ENCODE peak calls at places on chromosomes 2 and 18, in nine cellular contexts. One of them, this sample, is unnamed.

GRCh38 chr2:231356474-231356849 is 39.0 kb upstream of the B3GNT7 start:
- DNase-seq in cardiac muscle cell: peak; percentile 16
- DNase-seq in HepG2: no peak
- DNase-seq in tibial nerve: no peak
- DNase-seq in heart right ventricle: no peak
- DNase-seq in pancreas: peak; percentile 28
- DNase-seq in lower lobe of right lung: no peak
- DNase-seq in testis: no peak
- DNase-seq in HCT116: no peak
- DNase-seq in this sample: no peak

GRCh38 chr2:220259656-220260055 is 632.2 kb downstream of the SLC4A3 start:
- DNase-seq in cardiac muscle cell: no peak
- DNase-seq in tibial nerve: no peak
- DNase-seq in heart right ventricle: no peak
- DNase-seq in HepG2: no peak
- DNase-seq in pancreas: no peak
- DNase-seq in HCT116: no peak
- DNase-seq in lower lobe of right lung: no peak
- DNase-seq in testis: no peak
- DNase-seq in this sample: no peak

GRCh38 chr2:188645982-188646381 is 328.2 kb upstream of the COL3A1 start:
- DNase-seq in cardiac muscle cell: peak; percentile 27
- DNase-seq in heart right ventricle: no peak
- DNase-seq in testis: no peak
- DNase-seq in HCT116: no peak
- DNase-seq in lower lobe of right lung: no peak
- DNase-seq in tibial nerve: no peak
- DNase-seq in pancreas: no peak
- DNase-seq in HepG2: no peak
- DNase-seq in this sample: no peak

GRCh38 chr18:7980136-7980535 is 413.0 kb downstream of the PTPRM start:
- DNase-seq in heart right ventricle: no peak
- DNase-seq in HepG2: peak; percentile 5
- DNase-seq in pancreas: no peak
- DNase-seq in lower lobe of right lung: no peak
- DNase-seq in testis: no peak
- DNase-seq in cardiac muscle cell: no peak
- DNase-seq in tibial nerve: no peak
- DNase-seq in HCT116: peak; percentile 8
- DNase-seq in this sample: no peak

GRCh38 chr2:238243496-238244076 is 3.7 kb upstream of the HES6 start:
- DNase-seq in tibial nerve: no peak
- DNase-seq in cardiac muscle cell: no peak
- DNase-seq in testis: no peak
- DNase-seq in heart right ventricle: no peak
- DNase-seq in HepG2: no peak
- DNase-seq in HCT116: no peak
- DNase-seq in lower lobe of right lung: no peak
- DNase-seq in pancreas: no peak
- DNase-seq in this sample: no peak

GRCh38 chr2:61770746-61771145 is 83.1 kb downstream of the FAM161A start:
- DNase-seq in HepG2: no peak
- DNase-seq in testis: no peak
- DNase-seq in lower lobe of right lung: no peak
- DNase-seq in HCT116: peak; percentile 40
- DNase-seq in cardiac muscle cell: no peak
- DNase-seq in heart right ventricle: no peak
- DNase-seq in pancreas: no peak
- DNase-seq in tibial nerve: no peak
- DNase-seq in this sample: no peak

GRCh38 chr2:235439959-235440662 is 53.7 kb upstream of the AGAP1 start:
- DNase-seq in HCT116: no peak
- DNase-seq in testis: no peak
- DNase-seq in heart right ventricle: no peak
- DNase-seq in lower lobe of right lung: no peak
- DNase-seq in cardiac muscle cell: no peak
- DNase-seq in HepG2: no peak
- DNase-seq in tibial nerve: no peak
- DNase-seq in pancreas: no peak
- DNase-seq in this sample: no peak

GRCh38 chr18:48838921-48839818 is 111.6 kb downstream of the SMAD7 start:
- DNase-seq in HepG2: no peak
- DNase-seq in cardiac muscle cell: peak; percentile 54
- DNase-seq in lower lobe of right lung: peak; percentile 43
- DNase-seq in HCT116: no peak
- DNase-seq in pancreas: no peak
- DNase-seq in heart right ventricle: no peak
- DNase-seq in tibial nerve: no peak
- DNase-seq in testis: no peak
- DNase-seq in this sample: no peak

GRCh38 chr2:230661072-230661957 is 51.3 kb upstream of the CAB39 start:
- DNase-seq in lower lobe of right lung: no peak
- DNase-seq in heart right ventricle: no peak
- DNase-seq in testis: no peak
- DNase-seq in tibial nerve: no peak
- DNase-seq in pancreas: no peak
- DNase-seq in HCT116: no peak
- DNase-seq in cardiac muscle cell: no peak
- DNase-seq in HepG2: no peak
- DNase-seq in this sample: no peak

GRCh38 chr2:29317077-29317517 is 201.9 kb downstream of the CLIP4 start:
- DNase-seq in tibial nerve: no peak
- DNase-seq in HCT116: no peak
- DNase-seq in HepG2: no peak
- DNase-seq in testis: no peak
- DNase-seq in cardiac muscle cell: peak; percentile 76
- DNase-seq in lower lobe of right lung: no peak
- DNase-seq in pancreas: peak; percentile 19
- DNase-seq in heart right ventricle: peak; percentile 14
- DNase-seq in this sample: no peak

GRCh38 chr2:39492095-39492590 is 55.1 kb upstream of the MAP4K3 start:
- DNase-seq in pancreas: no peak
- DNase-seq in lower lobe of right lung: no peak
- DNase-seq in HCT116: no peak
- DNase-seq in testis: no peak
- DNase-seq in HepG2: peak; percentile 94
- DNase-seq in tibial nerve: no peak
- DNase-seq in cardiac muscle cell: peak; percentile 95
- DNase-seq in heart right ventricle: no peak
- DNase-seq in this sample: peak; percentile 23

GRCh38 chr2:182038579-182038978 is 52.9 kb downstream of the PPP1R1C start:
- DNase-seq in HCT116: peak; percentile 55
- DNase-seq in HepG2: no peak
- DNase-seq in pancreas: no peak
- DNase-seq in tibial nerve: no peak
- DNase-seq in cardiac muscle cell: no peak
- DNase-seq in heart right ventricle: no peak
- DNase-seq in testis: no peak
- DNase-seq in lower lobe of right lung: no peak
- DNase-seq in this sample: no peak

GRCh38 chr18:59039449-59039848 is 100.2 kb upstream of the SEC11C start:
- DNase-seq in heart right ventricle: no peak
- DNase-seq in cardiac muscle cell: no peak
- DNase-seq in testis: no peak
- DNase-seq in HepG2: no peak
- DNase-seq in lower lobe of right lung: no peak
- DNase-seq in HCT116: no peak
- DNase-seq in tibial nerve: no peak
- DNase-seq in pancreas: no peak
- DNase-seq in this sample: no peak

GRCh38 chr18:26301681-26302080 is 75.4 kb downstream of the TAF4B start:
- DNase-seq in lower lobe of right lung: no peak
- DNase-seq in testis: no peak
- DNase-seq in pancreas: no peak
- DNase-seq in HepG2: no peak
- DNase-seq in cardiac muscle cell: peak; percentile 61
- DNase-seq in tibial nerve: no peak
- DNase-seq in heart right ventricle: no peak
- DNase-seq in HCT116: no peak
- DNase-seq in this sample: no peak

GRCh38 chr2:26010943-26011342 is 22.9 kb upstream of the RAB10 start:
- DNase-seq in HepG2: no peak
- DNase-seq in heart right ventricle: no peak
- DNase-seq in testis: no peak
- DNase-seq in cardiac muscle cell: no peak
- DNase-seq in HCT116: no peak
- DNase-seq in pancreas: no peak
- DNase-seq in tibial nerve: no peak
- DNase-seq in lower lobe of right lung: no peak
- DNase-seq in this sample: no peak
- TF ChIP-seq CTCF in HepG2: peak; percentile 27
- TF ChIP-seq CTCF in heart right ventricle: no peak
- TF ChIP-seq CTCF in testis: no peak
- TF ChIP-seq CTCF in cardiac muscle cell: no peak
- TF ChIP-seq CTCF in HCT116: peak; percentile 29
- TF ChIP-seq CTCF in pancreas: no peak
- TF ChIP-seq CTCF in tibial nerve: no peak
- TF ChIP-seq CTCF in lower lobe of right lung: no peak
- TF ChIP-seq CTCF in this sample: no peak

GRCh38 chr18:13895505-13896033 is 19.8 kb downstream of the MC2R start:
- DNase-seq in HepG2: no peak
- DNase-seq in pancreas: no peak
- DNase-seq in cardiac muscle cell: no peak
- DNase-seq in HCT116: no peak
- DNase-seq in lower lobe of right lung: no peak
- DNase-seq in testis: no peak
- DNase-seq in tibial nerve: no peak
- DNase-seq in heart right ventricle: no peak
- DNase-seq in this sample: no peak
- H3K4me1 ChIP-seq in HepG2: no peaks in the 10 kb centered on the region
- H3K4me1 ChIP-seq in pancreas: no peaks in the 10 kb centered on the region
- H3K4me1 ChIP-seq in cardiac muscle cell: no peaks in the 10 kb centered on the region
- H3K4me1 ChIP-seq in HCT116: no peaks in the 10 kb centered on the region
- H3K4me1 ChIP-seq in lower lobe of right lung: no peaks in the 10 kb centered on the region
- H3K4me1 ChIP-seq in testis: no peaks in the 10 kb centered on the region
- H3K4me1 ChIP-seq in tibial nerve: no peaks in the 10 kb centered on the region
- H3K4me1 ChIP-seq in heart right ventricle: no peaks in the 10 kb centered on the region
- H3K4me1 ChIP-seq in this sample: no peaks in the 10 kb centered on the region

GRCh38 chr2:134718095-134718955 is 475 bp downstream of the TMEM163 start:
- DNase-seq in heart right ventricle: no peak
- DNase-seq in HCT116: no peak
- DNase-seq in lower lobe of right lung: peak; percentile 62
- DNase-seq in pancreas: peak; percentile 43
- DNase-seq in cardiac muscle cell: peak; percentile 7
- DNase-seq in testis: no peak
- DNase-seq in HepG2: no peak
- DNase-seq in tibial nerve: no peak
- DNase-seq in this sample: no peak

GRCh38 chr2:134715932-134716643 is 2.7 kb downstream of the TMEM163 start:
- DNase-seq in heart right ventricle: no peak
- DNase-seq in cardiac muscle cell: no peak
- DNase-seq in lower lobe of right lung: no peak
- DNase-seq in tibial nerve: no peak
- DNase-seq in testis: no peak
- DNase-seq in HepG2: no peak
- DNase-seq in pancreas: no peak
- DNase-seq in HCT116: no peak
- DNase-seq in this sample: no peak

GRCh38 chr2:134716716-134717585 is 1.8 kb downstream of the TMEM163 start:
- DNase-seq in pancreas: no peak
- DNase-seq in tibial nerve: no peak
- DNase-seq in cardiac muscle cell: no peak
- DNase-seq in testis: no peak
- DNase-seq in HepG2: no peak
- DNase-seq in heart right ventricle: no peak
- DNase-seq in HCT116: no peak
- DNase-seq in lower lobe of right lung: no peak
- DNase-seq in this sample: no peak

GRCh38 chr2:134718956-134719814 is at the start of gene TMEM163:
- DNase-seq in pancreas: peak; percentile 63
- DNase-seq in cardiac muscle cell: no peak
- DNase-seq in testis: peak; percentile 40
- DNase-seq in HepG2: no peak
- DNase-seq in heart right ventricle: no peak
- DNase-seq in lower lobe of right lung: peak; percentile 56
- DNase-seq in HCT116: no peak
- DNase-seq in tibial nerve: no peak
- DNase-seq in this sample: no peak

GRCh38 chr2:134717706-134718094 is 1.1 kb downstream of the TMEM163 start:
- DNase-seq in lower lobe of right lung: no peak
- DNase-seq in HepG2: no peak
- DNase-seq in testis: no peak
- DNase-seq in HCT116: no peak
- DNase-seq in heart right ventricle: no peak
- DNase-seq in tibial nerve: no peak
- DNase-seq in pancreas: no peak
- DNase-seq in cardiac muscle cell: no peak
- DNase-seq in this sample: no peak
- H3K27me3 ChIP-seq in lower lobe of right lung: peaks cover 45% of the 10 kb centered on the region
- H3K27me3 ChIP-seq in HepG2: peaks cover 86% of the 10 kb centered on the region
- H3K27me3 ChIP-seq in testis: no peaks in the 10 kb centered on the region
- H3K27me3 ChIP-seq in HCT116: peaks cover 3% of the 10 kb centered on the region
- H3K27me3 ChIP-seq in heart right ventricle: peaks cover 65% of the 10 kb centered on the region
- H3K27me3 ChIP-seq in tibial nerve: peaks cover 75% of the 10 kb centered on the region
- H3K27me3 ChIP-seq in pancreas: no peaks in the 10 kb centered on the region
- H3K27me3 ChIP-seq in cardiac muscle cell: peaks cover 77% of the 10 kb centered on the region
- H3K27me3 ChIP-seq in this sample: peaks cover 9% of the 10 kb centered on the region

GRCh38 chr2:70005752-70006446 is 44.5 kb upstream of the ASPRV1 start:
- DNase-seq in HepG2: no peak
- DNase-seq in pancreas: no peak
- DNase-seq in HCT116: no peak
- DNase-seq in lower lobe of right lung: no peak
- DNase-seq in cardiac muscle cell: no peak
- DNase-seq in testis: no peak
- DNase-seq in heart right ventricle: no peak
- DNase-seq in tibial nerve: no peak
- DNase-seq in this sample: peak; percentile 8
- TF ChIP-seq CTCF in HepG2: peak; percentile 21
- TF ChIP-seq CTCF in pancreas: no peak
- TF ChIP-seq CTCF in HCT116: no peak
- TF ChIP-seq CTCF in lower lobe of right lung: no peak
- TF ChIP-seq CTCF in cardiac muscle cell: no peak
- TF ChIP-seq CTCF in testis: no peak
- TF ChIP-seq CTCF in heart right ventricle: no peak
- TF ChIP-seq CTCF in tibial nerve: no peak
- TF ChIP-seq CTCF in this sample: no peak

This sample was measured in Caco-2.